ENCODE peak calls at places on chromosomes 1 and 21, in six cellular contexts. B is HCT116; Y is lung; C is CD8-positive, alpha-beta T cell; G is K562; E is pancreas. P is an unnamed sample.
A peak's percentile ranks its signal among the peaks of the same experiment; 100 is the strongest.

GRCh38 chr1:81044708-81045107 is 756.0 kb upstream of the ADGRL2 start:
- ATAC-seq in B (no peak), Y (no peak), E (no peak), G (no peak), C (no peak), P (no peak)

GRCh38 chr1:207805841-207806421 is 54.1 kb downstream of the CD46 start:
- ATAC-seq in G (peak; percentile 86), E (peak; percentile 62), C (no peak), B (no peak), Y (peak; percentile 63), P (peak; percentile 95)

GRCh38 chr1:50831300-50832061 is 128.6 kb downstream of the FAF1 start:
- ATAC-seq in B (no peak), G (peak; percentile 71), C (no peak), Y (no peak), E (no peak), P (no peak)

GRCh38 chr1:233631810-233632375 is 18.0 kb downstream of the KCNK1 start:
- ATAC-seq in C (no peak), Y (no peak), G (no peak), E (no peak), B (no peak), P (no peak)

GRCh38 chr1:205961405-205961804 is 18.1 kb upstream of the SLC26A9 start:
- ATAC-seq in Y (no peak), C (no peak), E (no peak), B (no peak), G (peak; percentile 30), P (no peak)

GRCh38 chr1:214454619-214455396 is 96.6 kb downstream of the PTPN14 start:
- ATAC-seq in G (no peak), E (peak; percentile 91), C (no peak), Y (no peak), B (peak; percentile 74), P (no peak)

GRCh38 chr21:14870841-14871126 is 194.0 kb downstream of the NRIP1 start:
- ATAC-seq in E (no peak), Y (no peak), C (no peak), G (no peak), B (no peak), P (no peak)

GRCh38 chr21:42347601-42348327 is 3.0 kb downstream of the TFF2 start:
- ATAC-seq in G (no peak), E (no peak), Y (no peak), C (no peak), B (no peak), P (no peak)

GRCh38 chr1:212946872-212947271 is 3.5 kb upstream of the VASH2 start:
- ATAC-seq in B (no peak), G (no peak), E (no peak), Y (no peak), C (no peak), P (no peak)

GRCh38 chr1:84253891-84254290 is 47.6 kb upstream of the SAMD13 start:
- ATAC-seq in Y (peak; percentile 78), B (peak; percentile 96), C (no peak), G (no peak), E (peak; percentile 79), P (peak; percentile 50)

GRCh38 chr1:233406339-233406960 is 78.9 kb downstream of the MAP3K21 start:
- ATAC-seq in Y (no peak), E (no peak), G (no peak), B (no peak), C (no peak), P (no peak)

GRCh38 chr21:42861311-42862122 is 17.8 kb downstream of the WDR4 start:
- ATAC-seq in G (no peak), C (no peak), Y (no peak), E (no peak), B (no peak), P (no peak)

GRCh38 chr1:9128161-9128519 is 762 bp downstream of the GPR157 start:
- ATAC-seq in B (peak; percentile 4), E (peak; percentile 8), Y (no peak), C (no peak), G (no peak), P (peak; percentile 25)

GRCh38 chr1:100615686-100616085 is 77.7 kb downstream of the GPR88 start:
- ATAC-seq in G (no peak), E (no peak), B (no peak), C (no peak), Y (no peak), P (no peak)

GRCh38 chr1:200526709-200527612 is 93.6 kb downstream of the KIF14 start:
- ATAC-seq in G (no peak), C (no peak), Y (no peak), B (no peak), E (no peak), P (no peak)

GRCh38 chr1:170623171-170623570 is 40.8 kb upstream of the PRRX1 start:
- ATAC-seq in G (no peak), B (no peak), C (no peak), E (no peak), Y (no peak), P (no peak)

GRCh38 chr1:224879404-224879803 is 50.1 kb upstream of the DNAH14 start:
- ATAC-seq in C (no peak), Y (peak; percentile 27), E (no peak), B (no peak), G (no peak), P (peak; percentile 57)

GRCh38 chr1:56425494-56425860 is 153.9 kb downstream of the PLPP3 start:
- ATAC-seq in C (no peak), B (no peak), G (no peak), E (no peak), Y (no peak), P (no peak)

GRCh38 chr1:233313434-233314155 is 13.9 kb upstream of the MAP3K21 start:
- ATAC-seq in Y (no peak), E (no peak), G (no peak), B (no peak), C (no peak), P (no peak)

GRCh38 chr1:165109013-165109412 is 247.5 kb downstream of the LMX1A start:
- ATAC-seq in E (no peak), B (no peak), Y (no peak), G (no peak), C (no peak), P (no peak)

DNA sequence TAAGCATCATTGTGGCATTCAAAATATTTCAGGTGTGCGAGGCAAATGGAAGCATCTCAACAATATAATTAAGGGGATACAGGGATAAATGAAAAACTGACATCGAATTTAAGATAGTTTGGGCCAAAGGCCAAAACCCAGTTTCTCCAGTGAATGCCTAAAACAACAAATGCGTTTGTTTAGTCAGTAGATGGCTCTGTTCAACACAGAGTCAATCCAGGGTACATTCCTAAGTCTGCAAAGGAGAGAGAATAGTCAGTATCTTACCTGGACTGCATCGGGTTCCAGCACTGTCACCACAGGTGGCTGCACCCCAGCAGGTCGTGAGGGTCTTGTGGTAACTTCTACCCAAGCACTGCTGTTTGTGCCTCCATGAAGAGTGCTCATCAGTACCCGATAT is 321.1 kb downstream of the KCTD3 start:
- ATAC-seq in B (peak; percentile 54), E (no peak), Y (no peak), G (no peak), C (no peak), P (no peak)
- TF ChIP-seq CTCF in B (peak; percentile 8), E (no peak), Y (no peak), G (no peak), C (no peak), P (no peak)

GRCh38 chr1:35557611-35558373 is at the start of gene NCDN:
- ATAC-seq in C (peak; percentile 87), B (peak; percentile 90), Y (peak; percentile 94), E (peak; percentile 85), G (peak; percentile 94), P (peak; percentile 97)
- TF ChIP-seq CTCF in C (no peak), B (no peak), Y (no peak), E (no peak), G (no peak), P (no peak)

GRCh38 chr1:194118086-194118485 is 931.7 kb upstream of the B3GALT2 start:
- ATAC-seq in B (no peak), G (no peak), Y (no peak), E (no peak), C (no peak), P (no peak)

GRCh38 chr1:194114288-194114687 is 927.9 kb upstream of the B3GALT2 start:
- ATAC-seq in C (no peak), G (no peak), E (no peak), B (no peak), Y (no peak), P (no peak)

DNA sequence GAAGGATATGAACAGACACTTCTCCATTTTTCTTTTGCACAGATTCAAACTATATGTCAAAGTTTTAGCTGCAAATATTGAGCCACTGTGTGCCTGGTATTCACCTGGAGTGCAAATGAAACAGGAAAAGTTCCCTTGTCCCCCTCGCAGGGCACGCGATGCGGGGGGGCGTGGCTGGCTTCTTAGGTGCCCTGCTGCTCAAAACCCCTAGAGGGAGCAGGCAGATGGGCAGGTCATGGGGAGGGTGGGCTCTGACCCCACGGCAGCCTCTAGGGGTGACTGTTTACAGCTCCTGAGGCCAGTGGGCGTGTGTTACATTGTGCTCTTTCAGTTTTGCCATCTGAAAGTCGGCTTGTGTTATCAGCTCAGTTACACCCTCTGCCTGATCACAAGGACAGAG is 931.2 kb upstream of the B3GALT2 start:
- ATAC-seq in G (peak; percentile 81), B (peak; percentile 82), E (no peak), Y (no peak), C (no peak), P (no peak)
- TF ChIP-seq CTCF in G (no peak), B (peak; percentile 46), E (no peak), Y (no peak), C (no peak), P (no peak)

GRCh38 chr1:182394055-182394775 is 2.6 kb upstream of the GLUL start:
- ATAC-seq in G (no peak), B (no peak), E (no peak), C (no peak), Y (no peak), P (no peak)

GRCh38 chr1:182400567-182400966 is at the start of gene TEDDM1:
- ATAC-seq in G (no peak), B (no peak), E (no peak), C (no peak), Y (no peak), P (no peak)

GRCh38 chr1:182395911-182396310 is 4.3 kb upstream of the GLUL start:
- ATAC-seq in G (no peak), Y (no peak), B (no peak), C (no peak), E (no peak), P (no peak)

GRCh38 chr1:182392045-182393028 is 747 bp upstream of the GLUL start:
- ATAC-seq in C (peak; percentile 13), B (peak; percentile 42), Y (peak; percentile 1), G (peak; percentile 43), E (peak; percentile 14), P (peak; percentile 36)

GRCh38 chr1:182397653-182398388 is 2.6 kb downstream of the TEDDM1 start:
- ATAC-seq in C (no peak), B (no peak), E (no peak), G (no peak), Y (no peak), P (no peak)
- TF ChIP-seq CTCF in C (no peak), B (no peak), E (no peak), G (no peak), Y (no peak), P (no peak)

GRCh38 chr1:18972531-18972930 is 16.1 kb upstream of the IFFO2 start:
- ATAC-seq in B (peak; percentile 34), G (no peak), E (no peak), C (peak; percentile 61), Y (no peak), P (peak; percentile 46)
- TF ChIP-seq CTCF in B (peak; percentile 12), G (no peak), E (no peak), C (peak; percentile 59), Y (peak; percentile 41), P (peak; percentile 65)

P was measured in gastroesophageal sphincter.